ENCODE peak calls at places on chromosomes 3 and 15, in eight cellular contexts. One of them, this sample, is unnamed.
A peak's percentile ranks its signal among the peaks of the same experiment; 100 is the strongest.

GRCh38 chr15:80619677-80620076 is 75.4 kb upstream of the ABHD17C start:
- DNase-seq in CD8-positive, alpha-beta T cell: no peak
- DNase-seq in endothelial cell of umbilical vein: no peak
- DNase-seq in suprapubic skin: no peak
- DNase-seq in mucosa of descending colon: no peak
- DNase-seq in cardiac fibroblast: peak; percentile 72
- DNase-seq in A673: no peak
- DNase-seq in transverse colon: no peak
- DNase-seq in this sample: peak; percentile 1

GRCh38 chr3:107988464-107989156 is 102.2 kb downstream of the CD47 start:
- DNase-seq in A673: peak; percentile 89
- DNase-seq in transverse colon: peak; percentile 73
- DNase-seq in CD8-positive, alpha-beta T cell: peak; percentile 55
- DNase-seq in cardiac fibroblast: peak; percentile 70
- DNase-seq in endothelial cell of umbilical vein: peak; percentile 47
- DNase-seq in mucosa of descending colon: peak; percentile 79
- DNase-seq in suprapubic skin: no peak
- DNase-seq in this sample: no peak

GRCh38 chr3:170865209-170866094 is 4.5 kb downstream of the RPL22L1 start:
- DNase-seq in A673: peak; percentile 11
- DNase-seq in cardiac fibroblast: no peak
- DNase-seq in endothelial cell of umbilical vein: no peak
- DNase-seq in suprapubic skin: no peak
- DNase-seq in CD8-positive, alpha-beta T cell: no peak
- DNase-seq in transverse colon: no peak
- DNase-seq in mucosa of descending colon: no peak
- DNase-seq in this sample: no peak

GRCh38 chr15:55108858-55109518 is 87.8 kb downstream of the RSL24D1 start:
- DNase-seq in cardiac fibroblast: peak; percentile 65
- DNase-seq in CD8-positive, alpha-beta T cell: peak; percentile 51
- DNase-seq in transverse colon: peak; percentile 61
- DNase-seq in mucosa of descending colon: peak; percentile 51
- DNase-seq in endothelial cell of umbilical vein: peak; percentile 39
- DNase-seq in suprapubic skin: no peak
- DNase-seq in A673: peak; percentile 67
- DNase-seq in this sample: peak; percentile 34

GRCh38 chr3:20310629-20311028 is 124.6 kb upstream of the SGO1 start:
- DNase-seq in CD8-positive, alpha-beta T cell: no peak
- DNase-seq in cardiac fibroblast: peak; percentile 31
- DNase-seq in mucosa of descending colon: no peak
- DNase-seq in endothelial cell of umbilical vein: no peak
- DNase-seq in transverse colon: no peak
- DNase-seq in suprapubic skin: no peak
- DNase-seq in A673: no peak
- DNase-seq in this sample: no peak

GRCh38 chr3:41234823-41235722 is 35.8 kb downstream of the CTNNB1 start:
- DNase-seq in suprapubic skin: no peak
- DNase-seq in endothelial cell of umbilical vein: no peak
- DNase-seq in A673: no peak
- DNase-seq in mucosa of descending colon: no peak
- DNase-seq in transverse colon: no peak
- DNase-seq in cardiac fibroblast: peak; percentile 18
- DNase-seq in CD8-positive, alpha-beta T cell: no peak
- DNase-seq in this sample: peak; percentile 73

GRCh38 chr3:190537131-190537530 is 23.2 kb downstream of the IL1RAP start:
- DNase-seq in cardiac fibroblast: no peak
- DNase-seq in CD8-positive, alpha-beta T cell: no peak
- DNase-seq in mucosa of descending colon: no peak
- DNase-seq in endothelial cell of umbilical vein: no peak
- DNase-seq in transverse colon: no peak
- DNase-seq in A673: peak; percentile 47
- DNase-seq in suprapubic skin: no peak
- DNase-seq in this sample: no peak

GRCh38 chr3:171967137-171967783 is 72.1 kb upstream of the FNDC3B start:
- DNase-seq in suprapubic skin: no peak
- DNase-seq in mucosa of descending colon: no peak
- DNase-seq in transverse colon: no peak
- DNase-seq in endothelial cell of umbilical vein: peak; percentile 86
- DNase-seq in CD8-positive, alpha-beta T cell: no peak
- DNase-seq in cardiac fibroblast: peak; percentile 90
- DNase-seq in A673: no peak
- DNase-seq in this sample: peak; percentile 88

GRCh38 chr3:52280046-52280445 is 1.6 kb upstream of the WDR82 start:
- DNase-seq in A673: peak; percentile 21
- DNase-seq in CD8-positive, alpha-beta T cell: no peak
- DNase-seq in endothelial cell of umbilical vein: peak; percentile 82
- DNase-seq in cardiac fibroblast: peak; percentile 68
- DNase-seq in suprapubic skin: no peak
- DNase-seq in transverse colon: no peak
- DNase-seq in mucosa of descending colon: no peak
- DNase-seq in this sample: no peak

GRCh38 chr3:58835075-58835474 is 168.5 kb upstream of the FAM3D start:
- DNase-seq in cardiac fibroblast: peak; percentile 3
- DNase-seq in suprapubic skin: no peak
- DNase-seq in CD8-positive, alpha-beta T cell: no peak
- DNase-seq in transverse colon: no peak
- DNase-seq in A673: no peak
- DNase-seq in endothelial cell of umbilical vein: no peak
- DNase-seq in mucosa of descending colon: no peak
- DNase-seq in this sample: no peak

GRCh38 chr15:40911139-40911538 is 16.9 kb downstream of the VPS18 start:
- DNase-seq in endothelial cell of umbilical vein: no peak
- DNase-seq in suprapubic skin: no peak
- DNase-seq in CD8-positive, alpha-beta T cell: no peak
- DNase-seq in transverse colon: no peak
- DNase-seq in mucosa of descending colon: no peak
- DNase-seq in cardiac fibroblast: no peak
- DNase-seq in A673: no peak
- DNase-seq in this sample: no peak

GRCh38 chr3:189841474-189842205 is 210.5 kb downstream of the TP63 start:
- DNase-seq in mucosa of descending colon: no peak
- DNase-seq in endothelial cell of umbilical vein: no peak
- DNase-seq in A673: no peak
- DNase-seq in CD8-positive, alpha-beta T cell: no peak
- DNase-seq in suprapubic skin: no peak
- DNase-seq in cardiac fibroblast: no peak
- DNase-seq in transverse colon: no peak
- DNase-seq in this sample: no peak

GRCh38 chr3:24377218-24377993 is 117.2 kb downstream of the THRB start:
- DNase-seq in suprapubic skin: no peak
- DNase-seq in A673: no peak
- DNase-seq in endothelial cell of umbilical vein: no peak
- DNase-seq in transverse colon: no peak
- DNase-seq in CD8-positive, alpha-beta T cell: no peak
- DNase-seq in mucosa of descending colon: no peak
- DNase-seq in cardiac fibroblast: peak; percentile 15
- DNase-seq in this sample: no peak

GRCh38 chr3:60675424-60675823 is 575.8 kb downstream of the FHIT start:
- DNase-seq in CD8-positive, alpha-beta T cell: no peak
- DNase-seq in A673: no peak
- DNase-seq in suprapubic skin: no peak
- DNase-seq in mucosa of descending colon: no peak
- DNase-seq in transverse colon: no peak
- DNase-seq in endothelial cell of umbilical vein: no peak
- DNase-seq in cardiac fibroblast: no peak
- DNase-seq in this sample: no peak

GRCh38 chr3:69738291-69738690 is 973 bp upstream of the MITF start:
- DNase-seq in endothelial cell of umbilical vein: peak; percentile 52
- DNase-seq in A673: no peak
- DNase-seq in mucosa of descending colon: no peak
- DNase-seq in cardiac fibroblast: no peak
- DNase-seq in CD8-positive, alpha-beta T cell: no peak
- DNase-seq in transverse colon: no peak
- DNase-seq in suprapubic skin: no peak
- DNase-seq in this sample: no peak

GRCh38 chr3:57803647-57804081 is 47.6 kb downstream of the SLMAP start:
- DNase-seq in A673: peak; percentile 70
- DNase-seq in transverse colon: peak; percentile 28
- DNase-seq in endothelial cell of umbilical vein: peak; percentile 94
- DNase-seq in cardiac fibroblast: peak; percentile 89
- DNase-seq in CD8-positive, alpha-beta T cell: no peak
- DNase-seq in mucosa of descending colon: no peak
- DNase-seq in suprapubic skin: no peak
- DNase-seq in this sample: peak; percentile 22

GRCh38 chr3:129699199-129699598 is 92.7 kb upstream of the PLXND1 start:
- DNase-seq in suprapubic skin: no peak
- DNase-seq in transverse colon: no peak
- DNase-seq in cardiac fibroblast: no peak
- DNase-seq in A673: peak; percentile 56
- DNase-seq in CD8-positive, alpha-beta T cell: no peak
- DNase-seq in endothelial cell of umbilical vein: no peak
- DNase-seq in mucosa of descending colon: no peak
- DNase-seq in this sample: no peak

GRCh38 chr3:162729686-162730085 is 1233.1 kb downstream of the OTOL1 start:
- DNase-seq in CD8-positive, alpha-beta T cell: no peak
- DNase-seq in transverse colon: no peak
- DNase-seq in mucosa of descending colon: no peak
- DNase-seq in cardiac fibroblast: no peak
- DNase-seq in endothelial cell of umbilical vein: no peak
- DNase-seq in A673: no peak
- DNase-seq in suprapubic skin: no peak
- DNase-seq in this sample: no peak

GRCh38 chr3:18808423-18808822 is 339.9 kb upstream of the KCNH8 start:
- DNase-seq in endothelial cell of umbilical vein: no peak
- DNase-seq in cardiac fibroblast: peak; percentile 32
- DNase-seq in transverse colon: no peak
- DNase-seq in CD8-positive, alpha-beta T cell: no peak
- DNase-seq in suprapubic skin: no peak
- DNase-seq in mucosa of descending colon: no peak
- DNase-seq in A673: no peak
- DNase-seq in this sample: no peak

GRCh38 chr15:42335074-42335473 is 24.2 kb upstream of the CAPN3 start:
- DNase-seq in A673: no peak
- DNase-seq in mucosa of descending colon: no peak
- DNase-seq in suprapubic skin: no peak
- DNase-seq in endothelial cell of umbilical vein: no peak
- DNase-seq in CD8-positive, alpha-beta T cell: no peak
- DNase-seq in cardiac fibroblast: no peak
- DNase-seq in transverse colon: no peak
- DNase-seq in this sample: no peak

GRCh38 chr3:152349397-152349796 is 80.7 kb downstream of the MBNL1 start:
- DNase-seq in transverse colon: no peak
- DNase-seq in CD8-positive, alpha-beta T cell: no peak
- DNase-seq in cardiac fibroblast: no peak
- DNase-seq in A673: no peak
- DNase-seq in mucosa of descending colon: no peak
- DNase-seq in suprapubic skin: no peak
- DNase-seq in endothelial cell of umbilical vein: no peak
- DNase-seq in this sample: no peak

GRCh38 chr3:34106879-34107278 is 308.4 kb downstream of the PDCD6IP start:
- DNase-seq in CD8-positive, alpha-beta T cell: no peak
- DNase-seq in endothelial cell of umbilical vein: peak; percentile 79
- DNase-seq in cardiac fibroblast: peak; percentile 10
- DNase-seq in A673: peak; percentile 84
- DNase-seq in mucosa of descending colon: no peak
- DNase-seq in suprapubic skin: no peak
- DNase-seq in transverse colon: peak; percentile 25
- DNase-seq in this sample: peak; percentile 36
- H3K4me3 ChIP-seq in CD8-positive, alpha-beta T cell: no peak overlapping the region
- H3K4me3 ChIP-seq in endothelial cell of umbilical vein: no peak overlapping the region
- H3K4me3 ChIP-seq in cardiac fibroblast: no peak overlapping the region
- H3K4me3 ChIP-seq in A673: no peak overlapping the region
- H3K4me3 ChIP-seq in mucosa of descending colon: no peak overlapping the region
- H3K4me3 ChIP-seq in suprapubic skin: no peak overlapping the region
- H3K4me3 ChIP-seq in transverse colon: no peak overlapping the region
- H3K4me3 ChIP-seq in this sample: no peak overlapping the region

DNA sequence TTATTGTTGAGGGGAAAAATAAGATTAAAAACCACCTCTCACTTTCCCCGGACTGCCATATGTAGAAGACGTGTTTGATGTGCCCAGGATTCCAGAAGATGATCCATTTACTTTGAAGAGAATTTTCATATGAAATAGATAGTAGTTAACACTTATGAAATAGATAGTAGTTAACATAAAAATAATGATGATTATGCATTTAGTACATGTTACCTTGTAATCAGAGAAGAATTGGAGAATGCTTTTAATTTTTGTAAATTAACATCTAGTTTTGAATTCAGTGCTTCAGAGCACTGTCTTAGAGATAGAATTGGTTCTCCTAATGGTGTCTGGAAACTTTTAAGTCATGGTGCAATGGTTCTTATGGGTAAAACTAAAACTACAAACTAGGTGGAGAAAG is 46.1 kb upstream of the CRTC3 start:
- DNase-seq in mucosa of descending colon: no peak
- DNase-seq in CD8-positive, alpha-beta T cell: no peak
- DNase-seq in endothelial cell of umbilical vein: no peak
- DNase-seq in cardiac fibroblast: no peak
- DNase-seq in transverse colon: no peak
- DNase-seq in A673: no peak
- DNase-seq in suprapubic skin: no peak
- DNase-seq in this sample: no peak
- TF ChIP-seq CTCF in mucosa of descending colon: no peak
- TF ChIP-seq CTCF in CD8-positive, alpha-beta T cell: no peak
- TF ChIP-seq CTCF in endothelial cell of umbilical vein: no peak
- TF ChIP-seq CTCF in cardiac fibroblast: no peak
- TF ChIP-seq CTCF in transverse colon: no peak
- TF ChIP-seq CTCF in A673: no peak
- TF ChIP-seq CTCF in suprapubic skin: no peak
- TF ChIP-seq CTCF in this sample: no peak

DNA sequence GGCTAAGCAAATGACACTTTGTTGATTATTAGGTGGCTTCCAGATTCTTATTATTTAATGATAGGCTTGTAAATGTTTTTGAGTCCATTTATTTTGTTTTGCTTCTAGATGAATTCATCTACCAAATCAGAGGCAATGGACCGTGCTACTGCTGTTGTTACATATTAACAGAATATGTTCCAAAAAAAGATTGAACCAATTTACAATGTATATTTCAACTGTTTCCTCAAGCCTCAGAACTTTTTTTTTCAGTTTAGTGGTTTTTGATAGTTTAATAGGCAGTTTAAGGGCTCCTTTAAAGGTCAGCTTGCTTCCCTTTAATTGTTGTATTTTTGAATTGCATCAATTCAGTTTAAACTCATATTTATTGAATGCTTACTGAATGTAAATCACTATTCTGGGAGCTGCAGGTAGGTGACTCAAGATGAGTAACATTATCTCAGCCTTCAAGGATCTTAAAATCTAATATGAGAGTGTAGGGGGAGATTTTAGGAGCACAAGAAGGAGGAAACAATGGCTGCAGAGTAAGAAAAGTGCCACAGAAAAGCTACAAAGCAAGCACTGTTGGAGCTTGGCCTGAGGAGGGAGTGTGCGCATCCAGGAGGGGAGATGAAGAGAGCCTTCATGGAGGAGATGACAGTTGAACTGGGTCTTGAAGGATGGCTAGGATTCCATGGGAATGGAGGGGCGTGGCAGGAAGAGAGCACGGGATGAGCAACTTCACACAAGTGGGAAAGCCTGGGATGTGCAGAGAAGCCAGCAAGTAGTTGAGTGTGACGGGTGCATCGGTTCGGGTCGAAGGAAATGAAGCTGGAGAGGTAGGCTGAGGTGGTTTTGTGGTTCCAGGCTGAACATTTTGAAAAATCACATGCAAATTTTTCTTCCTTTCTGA is 14.7 kb downstream of the MAP2K1 start:
- DNase-seq in mucosa of descending colon: no peak
- DNase-seq in transverse colon: no peak
- DNase-seq in suprapubic skin: no peak
- DNase-seq in endothelial cell of umbilical vein: no peak
- DNase-seq in cardiac fibroblast: no peak
- DNase-seq in CD8-positive, alpha-beta T cell: no peak
- DNase-seq in A673: no peak
- DNase-seq in this sample: no peak
- H3K4me3 ChIP-seq in mucosa of descending colon: no peak overlapping the region
- H3K4me3 ChIP-seq in transverse colon: no peak overlapping the region
- H3K4me3 ChIP-seq in suprapubic skin: no peak overlapping the region
- H3K4me3 ChIP-seq in endothelial cell of umbilical vein: no peak overlapping the region
- H3K4me3 ChIP-seq in cardiac fibroblast: no peak overlapping the region
- H3K4me3 ChIP-seq in CD8-positive, alpha-beta T cell: no peak overlapping the region
- H3K4me3 ChIP-seq in A673: no peak overlapping the region
- H3K4me3 ChIP-seq in this sample: no peak overlapping the region

GRCh38 chr3:38343797-38344594 is 2.6 kb upstream of the XYLB start:
- DNase-seq in mucosa of descending colon: no peak
- DNase-seq in cardiac fibroblast: peak; percentile 20
- DNase-seq in transverse colon: no peak
- DNase-seq in endothelial cell of umbilical vein: no peak
- DNase-seq in A673: no peak
- DNase-seq in CD8-positive, alpha-beta T cell: no peak
- DNase-seq in suprapubic skin: no peak
- DNase-seq in this sample: no peak
- TF ChIP-seq CTCF in mucosa of descending colon: no peak
- TF ChIP-seq CTCF in cardiac fibroblast: no peak
- TF ChIP-seq CTCF in transverse colon: no peak
- TF ChIP-seq CTCF in endothelial cell of umbilical vein: no peak
- TF ChIP-seq CTCF in A673: no peak
- TF ChIP-seq CTCF in CD8-positive, alpha-beta T cell: no peak
- TF ChIP-seq CTCF in suprapubic skin: no peak
- TF ChIP-seq CTCF in this sample: peak; percentile 19